ENCODE peak calls at places on chromosome 14, in eight cellular contexts. Z, F, C, L, J, M, U and I are unnamed samples. For H3K4me1, the result is how much of the 10 kb centered on the place peaks cover.

GRCh38 chr14:46048127-46048526 is 603.5 kb downstream of the RPL10L start:
- DNase-seq in Z (no peak), F (no peak), C (peak), L (no peak), J (peak), M (no peak), U (no peak), I (no peak)

GRCh38 chr14:74667758-74668157 is 45.1 kb downstream of the AREL1 start:
- DNase-seq in Z (no peak), F (no peak), C (peak), L (no peak), J (peak), M (no peak), U (no peak), I (no peak)

GRCh38 chr14:56331815-56332214 is 213.6 kb downstream of the PELI2 start:
- DNase-seq in Z (no peak), F (no peak), C (no peak), L (no peak), J (peak), M (no peak), U (no peak), I (no peak)

GRCh38 chr14:102295301-102295700 is 9.7 kb downstream of the MOK start:
- DNase-seq in Z (no peak), F (no peak), C (peak), L (no peak), J (peak), M (no peak), U (no peak), I (no peak)

GRCh38 chr14:99522457-99522891 is 41.3 kb downstream of the CCNK start:
- DNase-seq in Z (peak), F (no peak), C (peak), L (no peak), J (peak), M (no peak), U (no peak), I (peak)

GRCh38 chr14:69985456-69985855 is 106.2 kb downstream of the SMOC1 start:
- DNase-seq in Z (no peak), F (no peak), C (peak), L (no peak), J (peak), M (no peak), U (peak), I (no peak)

GRCh38 chr14:97946291-97946690 is 1149.1 kb downstream of the VRK1 start:
- DNase-seq in Z (no peak), F (no peak), C (no peak), L (no peak), J (no peak), M (no peak), U (no peak), I (no peak)

GRCh38 chr14:76776306-76777251 is 15.3 kb downstream of the VASH1 start:
- DNase-seq in Z (no peak), F (no peak), C (no peak), L (no peak), J (no peak), M (peak), U (no peak), I (no peak)

GRCh38 chr14:77040995-77041744 is 12.7 kb upstream of the IRF2BPL start:
- DNase-seq in Z (no peak), F (no peak), C (no peak), L (no peak), J (no peak), M (no peak), U (peak), I (no peak)

GRCh38 chr14:51082394-51082793 is 12.5 kb downstream of the TRIM9 start:
- DNase-seq in Z (no peak), F (no peak), C (peak), L (no peak), J (no peak), M (no peak), U (no peak), I (no peak)

GRCh38 chr14:24093901-24094838 is at the start of gene PCK2:
- DNase-seq in Z (peak), F (peak), C (peak), L (peak), J (peak), M (peak), U (peak), I (peak)

GRCh38 chr14:67166450-67166853 is 22.8 kb upstream of the GARIN2 start:
- DNase-seq in Z (no peak), F (no peak), C (peak), L (peak), J (peak), M (no peak), U (peak), I (no peak)

GRCh38 chr14:99907761-99908652 is 114.8 kb downstream of the EML1 start:
- DNase-seq in Z (no peak), F (no peak), C (no peak), L (no peak), J (no peak), M (no peak), U (no peak), I (no peak)

GRCh38 chr14:46250113-46250703 is 401.4 kb downstream of the RPL10L start:
- DNase-seq in Z (no peak), F (no peak), C (peak), L (no peak), J (no peak), M (no peak), U (no peak), I (no peak)

GRCh38 chr14:49550284-49551184 is 35.6 kb downstream of the RPS29 start:
- DNase-seq in Z (no peak), F (no peak), C (peak), L (no peak), J (peak), M (no peak), U (no peak), I (no peak)

GRCh38 chr14:25150934-25151790 is 101.2 kb upstream of the STXBP6 start:
- DNase-seq in Z (no peak), F (no peak), C (peak), L (peak), J (peak), M (no peak), U (no peak), I (no peak)

GRCh38 chr14:73752297-73752992 is 38.3 kb upstream of the PNMA1 start:
- DNase-seq in Z (no peak), F (peak), C (peak), L (peak), J (peak), M (peak), U (peak), I (no peak)

GRCh38 chr14:72401632-72402428 is 469.6 kb downstream of the RGS6 start:
- DNase-seq in Z (no peak), F (no peak), C (no peak), L (peak), J (no peak), M (no peak), U (no peak), I (no peak)

GRCh38 chr14:82094819-82095218 is 561.2 kb upstream of the SEL1L start:
- DNase-seq in Z (no peak), F (no peak), C (no peak), L (no peak), J (no peak), M (no peak), U (no peak), I (no peak)

GRCh38 chr14:36647827-36648753 is 13.6 kb upstream of the PAX9 start:
- DNase-seq in Z (no peak), F (no peak), C (peak), L (no peak), J (peak), M (peak), U (no peak), I (no peak)

GRCh38 chr14:78917462-78917861 is 747.3 kb downstream of the NRXN3 start:
- DNase-seq in Z (no peak), F (no peak), C (no peak), L (no peak), J (no peak), M (no peak), U (no peak), I (no peak)

GRCh38 chr14:47763188-47763854 is 87.9 kb upstream of the MDGA2 start:
- DNase-seq in Z (no peak), F (no peak), C (no peak), L (no peak), J (no peak), M (no peak), U (no peak), I (no peak)

GRCh38 chr14:40221428-40221827 is 789.2 kb upstream of the FBXO33 start:
- DNase-seq in Z (no peak), F (no peak), C (no peak), L (no peak), J (no peak), M (no peak), U (no peak), I (no peak)

GRCh38 chr14:26370118-26370517 is 227.7 kb downstream of the NOVA1 start:
- DNase-seq in Z (no peak), F (no peak), C (no peak), L (no peak), J (peak), M (no peak), U (no peak), I (no peak)

GRCh38 chr14:80977103-80977728 is 21.8 kb downstream of the TSHR start:
- DNase-seq in Z (no peak), F (no peak), C (no peak), L (no peak), J (no peak), M (no peak), U (no peak), I (no peak)

GRCh38 chr14:77023001-77023996 is 5.2 kb downstream of the IRF2BPL start:
- DNase-seq in Z (no peak), F (no peak), C (peak), L (no peak), J (peak), M (no peak), U (no peak), I (peak)

GRCh38 chr14:100363053-100363452 is 39.9 kb downstream of the SLC25A47 start:
- DNase-seq in Z (no peak), F (no peak), C (no peak), L (no peak), J (no peak), M (no peak), U (no peak), I (no peak)

GRCh38 chr14:39034481-39035296 is 68.3 kb downstream of the SEC23A start:
- DNase-seq in Z (no peak), F (no peak), C (peak), L (no peak), J (no peak), M (no peak), U (no peak), I (no peak)

GRCh38 chr14:89586258-89587127 is 169.5 kb upstream of the FOXN3 start:
- DNase-seq in Z (no peak), F (no peak), C (no peak), L (peak), J (no peak), M (no peak), U (no peak), I (no peak)

GRCh38 chr14:78088941-78089340 is 81.2 kb upstream of the NRXN3 start:
- DNase-seq in Z (no peak), F (no peak), C (no peak), L (no peak), J (no peak), M (no peak), U (no peak), I (no peak)

GRCh38 chr14:89041245-89041585 is 216.8 kb downstream of the TTC8 start:
- DNase-seq in Z (no peak), F (no peak), C (no peak), L (no peak), J (no peak), M (peak), U (peak), I (no peak)

GRCh38 chr14:73248294-73248868 is 11.1 kb downstream of the PAPLN start:
- DNase-seq in Z (no peak), F (no peak), C (peak), L (no peak), J (peak), M (no peak), U (no peak), I (no peak)

GRCh38 chr14:92646952-92647461 is 101.4 kb downstream of the LGMN start:
- DNase-seq in Z (no peak), F (no peak), C (peak), L (no peak), J (peak), M (no peak), U (no peak), I (no peak)

GRCh38 chr14:88481794-88482193 is 73.0 kb downstream of the PTPN21 start:
- DNase-seq in Z (no peak), F (no peak), C (no peak), L (no peak), J (peak), M (no peak), U (no peak), I (peak)

DNA sequence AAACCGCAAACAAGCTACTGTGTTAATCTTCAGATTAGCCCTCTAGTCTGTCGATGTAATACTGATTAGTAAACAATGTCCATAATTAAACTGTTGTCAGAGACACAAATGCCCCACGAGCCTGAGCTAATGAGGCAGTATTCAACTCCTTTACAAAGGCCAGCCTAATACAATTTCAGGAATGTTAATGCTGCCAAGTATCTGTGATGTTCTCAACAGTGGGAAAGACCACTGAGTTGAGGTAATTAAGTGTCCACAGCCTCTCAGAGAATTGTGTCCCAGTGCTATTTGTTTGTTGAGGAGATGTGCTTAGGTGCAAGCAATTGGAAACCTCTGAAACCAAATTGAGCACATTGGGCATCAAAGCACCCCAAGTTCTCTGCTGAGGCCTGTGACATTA is 139.4 kb upstream of the CDKN3 start:
- DNase-seq in Z (no peak), F (no peak), C (no peak), L (no peak), J (no peak), M (no peak), U (no peak), I (no peak)
- H3K27ac ChIP-seq in Z (no peak), F (no peak), C (no peak), L (no peak), J (no peak), M (no peak), U (no peak), I (no peak)

GRCh38 chr14:91027556-91027955 is 32.9 kb downstream of the RPS6KA5 start:
- DNase-seq in Z (no peak), F (no peak), C (no peak), L (no peak), J (no peak), M (no peak), U (no peak), I (no peak)
- H3K4me1 ChIP-seq in Z (under half), F (under half), C (under half), L (under half), J (under half), M (under half), U (under half), I (under half)

DNA sequence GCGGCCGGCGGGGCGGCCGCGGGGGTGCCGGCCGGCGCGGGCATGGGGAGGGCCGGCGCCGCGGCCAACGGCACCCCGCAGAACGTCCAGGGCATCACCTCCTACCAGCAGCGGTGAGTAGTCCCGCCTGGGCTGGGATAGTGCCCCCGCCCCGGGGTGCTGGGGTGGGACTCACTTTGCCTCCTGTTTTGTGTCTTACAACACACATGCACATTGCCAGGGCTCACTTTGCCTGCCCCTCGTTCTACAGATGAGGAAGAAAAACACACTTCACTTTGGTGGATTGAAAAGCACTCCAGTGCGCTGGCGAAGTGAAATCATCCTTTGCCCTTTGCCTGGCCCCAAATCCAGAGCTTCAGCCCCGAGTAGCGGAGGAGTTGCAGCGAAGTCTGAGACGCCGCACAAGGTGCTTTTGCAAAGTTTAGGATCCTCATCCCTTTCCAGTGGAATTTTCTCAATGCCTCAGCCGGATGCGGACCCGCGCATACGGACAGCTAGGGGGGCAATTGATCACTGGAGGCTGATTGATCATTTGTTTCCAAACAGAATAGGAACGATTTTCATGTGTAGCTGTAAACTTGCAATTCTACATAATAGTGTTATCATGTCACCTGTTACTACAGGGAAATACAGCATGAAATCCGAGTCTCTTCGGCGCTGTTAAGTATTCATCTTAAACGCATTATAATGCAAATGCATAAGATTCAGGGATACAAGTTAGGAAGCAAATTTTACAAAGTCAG is 3.6 kb upstream of the NPAS3 start:
- DNase-seq in Z (peak), F (no peak), C (peak), L (no peak), J (no peak), M (peak), U (peak), I (no peak)
- H3K27ac ChIP-seq in Z (no peak), F (no peak), C (no peak), L (no peak), J (no peak), M (no peak), U (no peak), I (no peak)

GRCh38 chr14:68412505-68413496 is 380.1 kb downstream of the ZFP36L1 start:
- DNase-seq in Z (no peak), F (no peak), C (no peak), L (no peak), J (no peak), M (no peak), U (no peak), I (no peak)
- H3K4me1 ChIP-seq in Z (under half), F (under half), C (under half), L (under half), J (under half), M (under half), U (under half), I (under half)